ENCODE peak calls at places on chromosomes 4 and X, in six cellular contexts. I, L, V, T, P and J are unnamed samples. For H3K36me3, the result is how much of the 10 kb centered on the place peaks cover.

GRCh38 chr4:135281230-135281629 is 1079.6 kb upstream of the PABPC4L start:
- DNase-seq in I (no peak), L (no peak), V (no peak), T (peak), P (no peak), J (no peak)

GRCh38 chrX:50799531-50799961 is 14.4 kb downstream of the SHROOM4 start:
- DNase-seq in I (no peak), L (no peak), V (no peak), T (peak), P (peak), J (peak)

GRCh38 chr4:40731792-40732245 is 17.9 kb upstream of the NSUN7 start:
- DNase-seq in I (no peak), L (no peak), V (no peak), T (no peak), P (peak), J (peak)

GRCh38 chr4:184801781-184802180 is 24.0 kb downstream of the ACSL1 start:
- DNase-seq in I (no peak), L (no peak), V (no peak), T (peak), P (no peak), J (no peak)

GRCh38 chrX:37380920-37381319 is 31.8 kb downstream of the PRRG1 start:
- DNase-seq in I (no peak), L (peak), V (no peak), T (peak), P (no peak), J (no peak)

GRCh38 chrX:148600131-148600530 is 99.7 kb downstream of the AFF2 start:
- DNase-seq in I (no peak), L (no peak), V (no peak), T (no peak), P (no peak), J (no peak)

GRCh38 chr4:1192091-1192492 is 19.7 kb upstream of the SPON2 start:
- DNase-seq in I (peak), L (peak), V (no peak), T (peak), P (peak), J (no peak)

GRCh38 chrX:120251471-120252011 is 929 bp downstream of the ZBTB33 start:
- DNase-seq in I (no peak), L (peak), V (peak), T (peak), P (no peak), J (peak)

GRCh38 chr4:98482847-98483806 is 175.3 kb downstream of the TSPAN5 start:
- DNase-seq in I (no peak), L (peak), V (no peak), T (peak), P (no peak), J (no peak)

GRCh38 chr4:1539132-1539755 is 133.0 kb upstream of the NKX1-1 start:
- DNase-seq in I (peak), L (no peak), V (no peak), T (no peak), P (peak), J (no peak)

GRCh38 chrX:147923605-147924004 is 11.9 kb downstream of the FMR1 start:
- DNase-seq in I (no peak), L (no peak), V (no peak), T (no peak), P (no peak), J (no peak)

GRCh38 chr4:153122855-153123254 is 81.4 kb upstream of the TRIM2 start:
- DNase-seq in I (no peak), L (no peak), V (no peak), T (no peak), P (no peak), J (no peak)

GRCh38 chrX:132591719-132592275 is 103.0 kb upstream of the MBNL3 start:
- DNase-seq in I (no peak), L (no peak), V (no peak), T (no peak), P (no peak), J (no peak)

GRCh38 chr4:184237612-184238011 is 19.9 kb upstream of the ENPP6 start:
- DNase-seq in I (no peak), L (no peak), V (no peak), T (no peak), P (no peak), J (no peak)

GRCh38 chr4:128528793-128529553 is 241.4 kb upstream of the PGRMC2 start:
- DNase-seq in I (no peak), L (peak), V (no peak), T (peak), P (no peak), J (peak)

GRCh38 chr4:94686086-94686485 is 71.7 kb upstream of the BMPR1B start:
- DNase-seq in I (no peak), L (no peak), V (no peak), T (no peak), P (no peak), J (no peak)

GRCh38 chr4:94363136-94363655 is 20.6 kb upstream of the HPGDS start:
- DNase-seq in I (no peak), L (peak), V (no peak), T (peak), P (no peak), J (peak)

GRCh38 chr4:138680251-138680650 is 335.3 kb upstream of the NOCT start:
- DNase-seq in I (no peak), L (no peak), V (no peak), T (peak), P (no peak), J (no peak)

GRCh38 chr4:127505203-127505602 is 127.6 kb upstream of the INTU start:
- DNase-seq in I (no peak), L (no peak), V (no peak), T (peak), P (no peak), J (peak)

GRCh38 chr4:5378002-5378401 is 326.7 kb downstream of the STK32B start:
- DNase-seq in I (no peak), L (no peak), V (peak), T (no peak), P (no peak), J (no peak)

GRCh38 chr4:98689507-98690174 is 31.2 kb upstream of the TSPAN5 start:
- DNase-seq in I (no peak), L (no peak), V (no peak), T (no peak), P (no peak), J (no peak)

GRCh38 chr4:13601060-13601459 is 26.5 kb downstream of the BOD1L1 start:
- DNase-seq in I (no peak), L (no peak), V (peak), T (no peak), P (no peak), J (no peak)

GRCh38 chr4:123892997-123893745 is 496.6 kb downstream of the SPRY1 start:
- DNase-seq in I (no peak), L (no peak), V (no peak), T (peak), P (no peak), J (peak)

GRCh38 chr4:173414456-173414855 is 15.5 kb upstream of the SCRG1 start:
- DNase-seq in I (no peak), L (no peak), V (no peak), T (no peak), P (no peak), J (no peak)

GRCh38 chrX:9312922-9313867 is 151.7 kb upstream of the TBL1X start:
- DNase-seq in I (peak), L (no peak), V (peak), T (no peak), P (peak), J (no peak)

GRCh38 chr4:136796953-136797352 is 735.3 kb downstream of the PCDH18 start:
- DNase-seq in I (no peak), L (no peak), V (no peak), T (no peak), P (no peak), J (no peak)

GRCh38 chr4:16082424-16083216 is 1.2 kb downstream of the PROM1 start:
- DNase-seq in I (peak), L (no peak), V (no peak), T (peak), P (peak), J (peak)

GRCh38 chr4:150578745-150579470 is 3.0 kb upstream of the MAB21L2 start:
- DNase-seq in I (no peak), L (no peak), V (no peak), T (peak), P (no peak), J (peak)

GRCh38 chr4:187544461-187545053 is 451.0 kb upstream of the ZFP42 start:
- DNase-seq in I (no peak), L (no peak), V (no peak), T (no peak), P (no peak), J (no peak)

GRCh38 chr4:1366371-1367229 is 19.6 kb downstream of the UVSSA start:
- DNase-seq in I (peak), L (no peak), V (no peak), T (no peak), P (peak), J (no peak)

GRCh38 chr4:113050361-113050760 is 908 bp downstream of the ANK2 start:
- DNase-seq in I (no peak), L (no peak), V (no peak), T (no peak), P (no peak), J (no peak)

GRCh38 chrX:119512145-119512800 is 44.0 kb downstream of the SLC25A5 start:
- DNase-seq in I (no peak), L (peak), V (peak), T (peak), P (peak), J (peak)

GRCh38 chr4:181659202-181659601 is 584.0 kb upstream of the TENM3 start:
- DNase-seq in I (no peak), L (no peak), V (no peak), T (peak), P (no peak), J (peak)

GRCh38 chrX:71067727-71068051 is 445 bp downstream of the SNX12 start:
- DNase-seq in I (no peak), L (no peak), V (peak), T (no peak), P (no peak), J (no peak)

GRCh38 chrX:12349201-12349600 is 210.9 kb downstream of the FRMPD4 start:
- DNase-seq in I (no peak), L (no peak), V (no peak), T (no peak), P (no peak), J (no peak)

GRCh38 chr4:66639361-66639760 is 905.9 kb downstream of the CENPC start:
- DNase-seq in I (no peak), L (no peak), V (no peak), T (peak), P (no peak), J (peak)

GRCh38 chrX:121763671-121764070 is 716.3 kb downstream of the GLUD2 start:
- DNase-seq in I (no peak), L (no peak), V (no peak), T (no peak), P (no peak), J (no peak)

DNA sequence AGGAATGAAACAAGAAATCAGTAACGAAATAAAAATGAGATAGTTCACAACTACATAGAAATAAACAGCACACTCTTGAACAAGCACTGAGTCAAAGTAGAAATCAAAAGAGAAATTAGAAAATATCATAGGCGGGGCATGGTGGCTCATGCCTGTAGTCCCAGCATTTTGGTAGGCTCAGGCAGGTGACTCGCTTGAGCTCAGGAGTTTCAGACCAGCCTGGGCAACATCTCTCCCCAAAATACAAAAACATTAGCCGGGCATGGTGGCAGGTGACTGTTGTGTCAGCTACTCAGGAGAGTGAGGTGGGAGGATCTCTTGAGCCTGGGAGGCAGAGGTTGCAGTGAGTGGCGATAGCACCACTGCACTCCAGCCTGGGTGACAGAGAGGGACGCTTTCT is 714.4 kb downstream of the GLUD2 start:
- DNase-seq in I (no peak), L (no peak), V (no peak), T (no peak), P (no peak), J (no peak)
- H3K36me3 ChIP-seq in I (under half), L (under half), V (under half), T (under half), P (under half), J (under half)

DNA sequence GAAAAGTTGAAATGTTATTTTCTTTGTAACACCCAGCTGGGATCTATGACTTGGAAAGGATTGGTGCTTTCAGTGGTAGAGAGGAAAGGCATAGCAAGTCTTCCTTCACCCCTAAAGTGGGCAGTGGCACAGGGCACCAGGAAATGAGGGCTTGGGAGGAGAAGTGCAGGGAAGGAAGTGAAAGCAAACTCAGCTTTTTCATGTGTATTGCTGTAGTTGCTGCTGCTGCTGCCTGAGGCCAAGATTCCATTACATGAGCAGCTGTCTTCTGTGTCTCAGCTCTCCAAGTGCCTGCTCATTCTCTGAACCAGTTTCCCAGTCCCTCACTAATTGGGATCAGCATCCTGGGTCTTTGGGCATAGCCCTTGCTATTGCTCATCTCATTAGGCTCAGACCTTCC is 2.6 kb downstream of the HCCS start:
- DNase-seq in I (no peak), L (no peak), V (peak), T (peak), P (no peak), J (no peak)
- H3K36me3 ChIP-seq in I (under half), L (under half), V (under half), T (under half), P (under half), J (under half)

DNA sequence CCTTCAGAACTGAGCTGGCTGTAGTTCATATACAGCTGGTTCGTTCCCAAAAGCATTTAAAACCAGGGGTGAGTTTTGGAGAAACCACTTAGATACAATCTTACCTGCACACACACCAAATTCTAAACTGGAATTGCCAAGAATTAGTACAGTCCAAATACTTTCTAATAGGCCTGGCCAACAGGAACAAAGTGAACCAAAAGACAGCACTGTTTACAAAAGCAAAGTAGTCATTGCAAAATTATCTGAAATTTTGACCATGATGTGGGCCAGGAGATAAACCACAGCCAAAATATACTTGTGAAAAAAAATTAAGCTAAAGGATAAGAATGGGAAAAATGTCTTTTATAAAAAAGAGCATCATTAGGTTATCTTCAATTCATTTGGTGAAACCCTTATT is 37.9 kb upstream of the NAP1L5 start:
- DNase-seq in I (no peak), L (no peak), V (no peak), T (peak), P (no peak), J (no peak)
- H3K36me3 ChIP-seq in I (under half), L (under half), V (under half), T (under half), P (half or more), J (under half)

GRCh38 chrX:1027133-1027532 is 185.3 kb downstream of the CRLF2 start:
- DNase-seq in I (no peak), L (no peak), V (no peak), T (no peak), P (no peak), J (no peak)
- H3K36me3 ChIP-seq in I (under half), L (under half), V (under half), T (under half), P (under half), J (under half)

DNA sequence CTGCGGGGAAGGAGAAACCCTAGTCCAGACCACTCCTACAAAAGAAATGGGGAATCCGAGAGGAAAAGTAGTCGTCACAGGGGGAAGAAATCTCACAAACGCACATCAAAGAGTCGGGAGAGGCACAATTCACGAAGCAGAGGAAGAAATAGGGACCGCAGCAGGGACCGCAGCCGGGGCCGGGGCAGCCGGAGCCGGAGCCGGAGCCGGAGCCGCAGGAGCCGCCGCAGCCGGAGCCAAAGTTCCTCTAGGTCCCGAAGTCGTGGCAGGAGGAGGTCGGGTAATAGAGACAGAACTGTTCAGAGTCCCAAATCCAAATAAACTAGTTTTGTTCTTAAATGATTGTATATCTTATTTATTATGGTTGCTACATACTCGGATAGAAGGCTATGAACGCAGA is 31.7 kb downstream of the AP1S2 start:
- DNase-seq in I (no peak), L (no peak), V (no peak), T (no peak), P (no peak), J (no peak)
- H3K36me3 ChIP-seq in I (half or more), L (under half), V (half or more), T (under half), P (half or more), J (under half)

DNA sequence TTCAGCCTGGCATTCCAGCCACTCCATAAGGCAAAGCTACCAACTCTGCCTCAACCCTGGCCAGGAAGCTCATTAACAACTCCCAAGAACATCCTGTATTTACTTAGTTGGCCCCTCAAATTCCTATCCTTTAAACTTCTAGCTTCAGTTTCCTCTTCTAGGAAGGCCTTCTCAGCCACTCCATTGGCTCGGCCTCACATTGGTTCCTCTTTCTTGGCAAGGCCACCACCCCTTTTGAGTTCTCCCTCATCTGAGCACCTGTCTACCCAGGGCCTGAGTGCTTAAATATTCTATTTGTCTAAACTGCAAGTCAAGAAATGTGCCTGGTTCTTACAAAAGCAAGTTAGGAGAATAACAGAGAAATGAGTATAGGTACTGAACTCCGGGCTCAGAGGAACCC is 10.0 kb downstream of the SMC1A start:
- DNase-seq in I (no peak), L (no peak), V (peak), T (no peak), P (no peak), J (no peak)
- H3K36me3 ChIP-seq in I (half or more), L (under half), V (under half), T (under half), P (half or more), J (under half)

DNA sequence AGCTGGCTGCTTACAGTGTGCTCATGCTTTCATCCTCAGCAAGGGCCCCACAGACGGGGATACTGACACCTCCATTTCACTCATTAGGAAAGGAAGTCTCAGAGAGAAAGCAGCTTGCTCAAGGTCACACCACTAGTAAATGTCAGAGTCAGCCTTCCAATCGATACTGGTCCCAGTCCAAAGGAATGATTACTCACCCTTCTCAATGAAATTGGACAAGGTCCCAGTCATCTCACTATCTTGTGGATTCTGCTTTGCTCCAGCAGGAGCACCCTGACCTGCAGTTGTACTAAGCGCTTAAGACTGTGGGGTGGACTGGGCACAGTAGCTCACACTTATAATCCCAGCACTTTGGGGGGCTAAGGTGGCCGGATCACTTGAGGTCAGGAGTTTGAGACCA is 132.2 kb upstream of the SLC34A2 start:
- DNase-seq in I (no peak), L (no peak), V (no peak), T (peak), P (no peak), J (no peak)
- H3K36me3 ChIP-seq in I (under half), L (under half), V (under half), T (under half), P (under half), J (under half)